ENCODE peak calls at places on chromosome X, in seven cellular contexts. Y is IMR-90, B is HCT116, F is K562, V is H9, L is A549, Q is astrocyte. N is an unnamed sample.

GRCh38 chrX:10496345-10496965 is 123.9 kb downstream of the MID1 start:
- DNase-seq in B (no peak), F (no peak), V (no peak), Y (peak), L (no peak), Q (peak), N (no peak)

GRCh38 chrX:138711399-138712347 is at the start of gene FGF13:
- DNase-seq in Y (no peak), Q (no peak), V (peak), B (no peak), F (no peak), L (no peak), N (peak)

GRCh38 chrX:100072286-100072685 is 337.8 kb downstream of the PCDH19 start:
- DNase-seq in Y (no peak), Q (no peak), L (no peak), B (no peak), F (no peak), V (no peak), N (peak)

GRCh38 chrX:130280901-130281300 is 12.2 kb upstream of the ZNF280C start:
- DNase-seq in B (no peak), L (no peak), Q (no peak), F (no peak), V (peak), Y (no peak), N (peak)

GRCh38 chrX:100316987-100317386 is 93.1 kb downstream of the PCDH19 start:
- DNase-seq in Y (no peak), L (no peak), F (no peak), V (no peak), B (no peak), Q (peak), N (no peak)

GRCh38 chrX:7083468-7084396 is 63.8 kb upstream of the STS start:
- DNase-seq in V (no peak), Y (peak), Q (peak), F (no peak), B (peak), L (no peak), N (no peak)

GRCh38 chrX:38919202-38919601 is 117.9 kb downstream of the MID1IP1 start:
- DNase-seq in B (no peak), F (no peak), L (no peak), V (no peak), Q (no peak), Y (no peak), N (no peak)

GRCh38 chrX:19177710-19178109 is 55.4 kb upstream of the ADGRG2 start:
- DNase-seq in V (no peak), L (no peak), F (no peak), B (no peak), Y (no peak), Q (peak), N (no peak)

GRCh38 chrX:84729809-84730208 is 227.6 kb upstream of the HDX start:
- DNase-seq in Y (peak), F (peak), Q (no peak), V (peak), B (no peak), L (peak), N (peak)

GRCh38 chrX:75522565-75523411 is at the start of gene ZDHHC15:
- DNase-seq in L (no peak), V (peak), F (no peak), Q (peak), B (no peak), Y (no peak), N (peak)

GRCh38 chrX:97328853-97329252 is 445.1 kb downstream of the RPA4 start:
- DNase-seq in Y (no peak), F (no peak), B (no peak), Q (no peak), V (no peak), L (no peak), N (no peak)

GRCh38 chrX:74251006-74251930 is 52.7 kb upstream of the ZCCHC13 start:
- DNase-seq in V (no peak), L (peak), F (no peak), B (no peak), Y (peak), Q (peak), N (no peak)

GRCh38 chrX:112664928-112665327 is 14.8 kb downstream of the LHFPL1 start:
- DNase-seq in B (no peak), Y (no peak), F (no peak), Q (no peak), L (no peak), V (no peak), N (no peak)

GRCh38 chrX:78199851-78200250 is 60.4 kb upstream of the TAF9B start:
- DNase-seq in Y (peak), Q (no peak), V (no peak), F (peak), B (peak), L (peak), N (peak)

GRCh38 chrX:143058096-143058495 is 32.4 kb downstream of the SPANXN4 start:
- DNase-seq in F (no peak), Q (no peak), Y (no peak), L (no peak), B (no peak), V (no peak), N (peak)

GRCh38 chrX:15619053-15619772 is 18.5 kb upstream of the ACE2 start:
- DNase-seq in L (peak), Y (peak), Q (peak), F (no peak), V (no peak), B (peak), N (no peak)

GRCh38 chrX:110733166-110733565 is 62.5 kb downstream of the CHRDL1 start:
- DNase-seq in B (no peak), Q (peak), Y (peak), L (no peak), V (no peak), F (no peak), N (no peak)

GRCh38 chrX:45850775-45851433 is 650.2 kb upstream of the DIPK2B start:
- DNase-seq in V (peak), B (no peak), F (no peak), Y (peak), Q (peak), L (peak), N (peak)

GRCh38 chrX:69109036-69109663 is 56.1 kb downstream of the PJA1 start:
- DNase-seq in L (no peak), B (no peak), V (no peak), F (no peak), Y (no peak), Q (no peak), N (no peak)

GRCh38 chrX:69109706-69110635 is 55.3 kb downstream of the PJA1 start:
- DNase-seq in Q (peak), Y (peak), F (peak), V (peak), B (peak), L (peak), N (no peak)

GRCh38 chrX:69104756-69105434 is 60.4 kb downstream of the PJA1 start:
- DNase-seq in B (no peak), L (no peak), Q (no peak), F (no peak), Y (no peak), V (no peak), N (peak)

GRCh38 chrX:69107231-69107739 is 58.0 kb downstream of the PJA1 start:
- DNase-seq in F (peak), L (no peak), Y (no peak), V (peak), Q (no peak), B (no peak), N (peak)

DNA sequence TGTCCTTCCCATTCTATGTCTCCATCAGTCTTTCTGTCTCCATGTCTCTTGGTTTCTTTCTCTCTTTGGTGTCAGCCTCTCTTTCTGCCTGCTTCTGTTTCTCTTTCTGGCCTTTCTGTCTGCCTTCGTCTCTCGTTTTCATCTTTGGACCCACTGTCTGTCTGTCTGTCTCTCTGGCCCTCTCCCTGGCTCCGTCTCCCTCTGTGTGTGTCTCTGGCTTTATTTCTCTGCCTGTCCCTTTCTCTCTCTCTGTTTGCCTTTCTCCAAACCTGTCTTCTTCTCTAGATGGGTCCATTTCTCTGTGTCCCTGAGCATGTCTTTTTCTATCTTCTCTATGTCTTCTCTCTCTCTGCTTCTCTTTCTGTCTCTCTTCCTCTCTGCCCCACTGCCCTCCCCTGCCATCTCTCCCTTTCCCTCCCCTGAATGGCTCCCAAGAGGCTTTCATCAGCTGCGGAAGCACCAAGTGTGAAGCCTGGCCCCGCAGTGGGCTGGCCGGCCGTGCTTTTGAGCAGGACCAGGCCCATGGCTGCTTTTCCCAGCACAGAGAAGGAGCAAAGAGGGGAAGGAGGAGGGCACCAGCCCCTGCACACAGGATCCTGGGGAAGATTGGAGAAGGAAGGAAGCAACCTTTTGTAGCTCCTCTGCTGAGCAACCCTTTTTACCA is 57.4 kb downstream of the PJA1 start:
- DNase-seq in F (no peak), Y (no peak), V (no peak), L (no peak), B (no peak), Q (no peak), N (no peak)
- H3K4me2 ChIP-seq in F (no peak), Y (no peak), V (peak), L (no peak), B (no peak), Q (no peak), N (no peak)

GRCh38 chrX:104565791-104566687 is at the start of gene IL1RAPL2:
- DNase-seq in V (peak), Q (no peak), L (peak), F (peak), B (no peak), Y (no peak), N (peak)
- H3K4me2 ChIP-seq in V (peak), Q (peak), L (peak), F (no peak), B (no peak), Y (no peak), N (peak)

GRCh38 chrX:123993326-123993725 is 31.8 kb downstream of the STAG2 start:
- DNase-seq in Q (peak), B (no peak), Y (peak), F (no peak), L (no peak), V (no peak), N (no peak)
- H3K4me2 ChIP-seq in Q (peak), B (no peak), Y (no peak), F (no peak), L (no peak), V (no peak), N (no peak)

GRCh38 chrX:31483336-31483735 is 411.5 kb upstream of the FTHL17 start:
- DNase-seq in L (no peak), Q (peak), V (no peak), Y (peak), F (no peak), B (no peak), N (no peak)
- H3K4me2 ChIP-seq in L (no peak), Q (no peak), V (no peak), Y (no peak), F (no peak), B (no peak), N (no peak)

GRCh38 chrX:131728295-131729145 is 184.6 kb downstream of the OR13H1 start:
- DNase-seq in Q (peak), B (no peak), L (no peak), Y (peak), F (no peak), V (no peak), N (no peak)
- H3K4me2 ChIP-seq in Q (no peak), B (no peak), L (peak), Y (peak), F (no peak), V (no peak), N (no peak)

GRCh38 chrX:1587161-1587560 is 4.2 kb upstream of the AKAP17A start:
- DNase-seq in Q (no peak), Y (no peak), B (no peak), V (no peak), F (no peak), L (no peak), N (no peak)
- H3K4me2 ChIP-seq in Q (no peak), Y (no peak), B (no peak), V (no peak), F (no peak), L (peak), N (peak)

GRCh38 chrX:108025954-108026616 is 18.8 kb upstream of the VSIG1 start:
- DNase-seq in F (no peak), Q (no peak), Y (no peak), B (no peak), V (no peak), L (no peak), N (no peak)

GRCh38 chrX:108018659-108019381 is 26.0 kb upstream of the VSIG1 start:
- DNase-seq in Q (no peak), B (no peak), L (no peak), V (no peak), Y (no peak), F (no peak), N (no peak)

GRCh38 chrX:108019382-108019857 is 25.4 kb upstream of the VSIG1 start:
- DNase-seq in B (no peak), Y (no peak), L (no peak), Q (no peak), F (no peak), V (no peak), N (no peak)

GRCh38 chrX:108022491-108023089 is 22.3 kb upstream of the VSIG1 start:
- DNase-seq in V (no peak), L (no peak), Y (peak), Q (no peak), F (no peak), B (no peak), N (no peak)

GRCh38 chrX:108020631-108021030 is 24.2 kb upstream of the VSIG1 start:
- DNase-seq in L (no peak), F (peak), Q (no peak), B (peak), V (no peak), Y (peak), N (peak)
- H3K4me2 ChIP-seq in L (no peak), F (no peak), Q (no peak), B (no peak), V (no peak), Y (no peak), N (no peak)

DNA sequence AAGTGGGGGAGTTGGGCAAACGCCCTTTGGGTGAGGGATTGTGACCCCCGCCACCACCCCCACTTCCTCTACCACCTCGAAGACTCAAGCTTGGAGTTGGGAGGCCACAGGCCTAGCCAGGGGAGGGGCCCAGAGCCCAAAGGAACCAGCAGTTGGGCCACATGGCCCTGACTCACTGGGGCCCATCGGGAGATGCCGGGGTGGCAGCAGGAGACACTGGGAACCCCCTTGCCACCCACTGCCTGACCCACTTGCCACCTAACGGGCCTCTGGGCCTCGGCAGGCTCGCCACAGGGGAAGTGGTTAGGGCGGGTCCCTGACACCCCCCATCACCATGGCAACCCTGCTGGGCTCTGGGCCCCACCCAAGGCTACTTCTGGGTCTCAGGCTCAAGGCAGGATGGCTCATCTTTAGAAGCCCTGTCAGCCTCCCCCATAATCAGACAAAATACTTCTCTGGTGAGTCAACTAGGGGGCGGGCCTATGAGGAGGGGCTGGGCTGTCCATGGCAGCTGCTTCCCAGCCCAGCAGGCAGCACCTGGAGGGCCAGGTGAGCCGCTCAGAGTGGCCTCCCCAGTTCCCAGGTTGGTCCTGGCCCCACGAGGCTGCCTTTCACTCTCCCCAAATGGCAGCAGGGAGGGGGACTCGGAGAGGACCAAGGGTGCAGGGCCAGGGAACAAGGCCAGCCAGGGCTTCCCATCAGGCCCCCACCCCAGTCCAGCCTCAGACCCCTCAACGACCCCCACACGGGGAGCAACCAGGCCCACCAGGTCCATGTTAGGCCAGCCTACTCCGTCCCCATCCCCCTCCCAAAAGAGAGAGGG is 5.6 kb downstream of the FLNA start:
- DNase-seq in L (peak), Q (peak), F (peak), B (peak), Y (peak), V (peak), N (peak)
- H3K4me2 ChIP-seq in L (peak), Q (peak), F (peak), B (peak), Y (peak), V (peak), N (peak)

N was measured in GM23338.